ENCODE peak calls at places on chromosomes 1 and 21, in nine cellular contexts. One of them, this sample, is unnamed.
A peak's percentile ranks its signal among the peaks of the same experiment; 100 is the strongest.

GRCh38 chr21:45103966-45104520 is 29.7 kb downstream of the ADARB1 start:
- DNase-seq in smooth muscle cell of the brain vasculature: no peak
- DNase-seq in hippocampal formation: no peak
- DNase-seq in iris pigment epithelial cell: no peak
- DNase-seq in stimulated activated CD4-positive, alpha-beta T cell treated with anti-CD3 and anti-CD28 coated beads, Interleukin-2, amount 100 ng/mL, for 24 hours: no peak
- DNase-seq in neural crest cell: no peak
- DNase-seq in Calu3: no peak
- DNase-seq in fibroblast of the aortic adventitia: no peak
- DNase-seq in germinal center: peak; percentile 46
- DNase-seq in this sample: no peak

GRCh38 chr1:182587087-182587486 is 2.0 kb downstream of the RNASEL start:
- DNase-seq in fibroblast of the aortic adventitia: no peak
- DNase-seq in stimulated activated CD4-positive, alpha-beta T cell treated with anti-CD3 and anti-CD28 coated beads, Interleukin-2, amount 100 ng/mL, for 24 hours: no peak
- DNase-seq in Calu3: no peak
- DNase-seq in neural crest cell: no peak
- DNase-seq in smooth muscle cell of the brain vasculature: no peak
- DNase-seq in hippocampal formation: no peak
- DNase-seq in iris pigment epithelial cell: no peak
- DNase-seq in germinal center: no peak
- DNase-seq in this sample: no peak

GRCh38 chr1:10432910-10433785 is 2.9 kb downstream of the CENPS start:
- DNase-seq in Calu3: no peak
- DNase-seq in germinal center: no peak
- DNase-seq in neural crest cell: no peak
- DNase-seq in hippocampal formation: no peak
- DNase-seq in iris pigment epithelial cell: no peak
- DNase-seq in fibroblast of the aortic adventitia: no peak
- DNase-seq in stimulated activated CD4-positive, alpha-beta T cell treated with anti-CD3 and anti-CD28 coated beads, Interleukin-2, amount 100 ng/mL, for 24 hours: no peak
- DNase-seq in smooth muscle cell of the brain vasculature: no peak
- DNase-seq in this sample: no peak

GRCh38 chr1:18670267-18670910 is 39.7 kb downstream of the PAX7 start:
- DNase-seq in fibroblast of the aortic adventitia: no peak
- DNase-seq in stimulated activated CD4-positive, alpha-beta T cell treated with anti-CD3 and anti-CD28 coated beads, Interleukin-2, amount 100 ng/mL, for 24 hours: no peak
- DNase-seq in germinal center: no peak
- DNase-seq in hippocampal formation: no peak
- DNase-seq in iris pigment epithelial cell: no peak
- DNase-seq in neural crest cell: no peak
- DNase-seq in Calu3: no peak
- DNase-seq in smooth muscle cell of the brain vasculature: no peak
- DNase-seq in this sample: no peak

GRCh38 chr1:159141584-159142518 is 29.6 kb upstream of the CADM3 start:
- DNase-seq in germinal center: no peak
- DNase-seq in neural crest cell: no peak
- DNase-seq in fibroblast of the aortic adventitia: peak; percentile 66
- DNase-seq in stimulated activated CD4-positive, alpha-beta T cell treated with anti-CD3 and anti-CD28 coated beads, Interleukin-2, amount 100 ng/mL, for 24 hours: peak; percentile 4
- DNase-seq in smooth muscle cell of the brain vasculature: no peak
- DNase-seq in Calu3: no peak
- DNase-seq in iris pigment epithelial cell: peak; percentile 63
- DNase-seq in hippocampal formation: peak; percentile 26
- DNase-seq in this sample: no peak

GRCh38 chr1:3465091-3465934 is 10.8 kb downstream of the ARHGEF16 start:
- DNase-seq in germinal center: no peak
- DNase-seq in stimulated activated CD4-positive, alpha-beta T cell treated with anti-CD3 and anti-CD28 coated beads, Interleukin-2, amount 100 ng/mL, for 24 hours: no peak
- DNase-seq in smooth muscle cell of the brain vasculature: no peak
- DNase-seq in fibroblast of the aortic adventitia: no peak
- DNase-seq in neural crest cell: no peak
- DNase-seq in hippocampal formation: no peak
- DNase-seq in iris pigment epithelial cell: no peak
- DNase-seq in Calu3: no peak
- DNase-seq in this sample: no peak

GRCh38 chr1:247111259-247111635 is 7.1 kb upstream of the ZNF669 start:
- DNase-seq in Calu3: peak; percentile 28
- DNase-seq in hippocampal formation: peak; percentile 5
- DNase-seq in fibroblast of the aortic adventitia: no peak
- DNase-seq in stimulated activated CD4-positive, alpha-beta T cell treated with anti-CD3 and anti-CD28 coated beads, Interleukin-2, amount 100 ng/mL, for 24 hours: no peak
- DNase-seq in smooth muscle cell of the brain vasculature: no peak
- DNase-seq in iris pigment epithelial cell: no peak
- DNase-seq in germinal center: peak; percentile 26
- DNase-seq in neural crest cell: no peak
- DNase-seq in this sample: no peak

GRCh38 chr1:186925881-186926676 is 97.3 kb downstream of the PLA2G4A start:
- DNase-seq in iris pigment epithelial cell: peak; percentile 29
- DNase-seq in smooth muscle cell of the brain vasculature: no peak
- DNase-seq in fibroblast of the aortic adventitia: peak; percentile 79
- DNase-seq in germinal center: no peak
- DNase-seq in stimulated activated CD4-positive, alpha-beta T cell treated with anti-CD3 and anti-CD28 coated beads, Interleukin-2, amount 100 ng/mL, for 24 hours: no peak
- DNase-seq in Calu3: no peak
- DNase-seq in neural crest cell: no peak
- DNase-seq in hippocampal formation: no peak
- DNase-seq in this sample: no peak

GRCh38 chr1:84363019-84363418 is 35.3 kb upstream of the DNASE2B start:
- DNase-seq in Calu3: no peak
- DNase-seq in hippocampal formation: no peak
- DNase-seq in stimulated activated CD4-positive, alpha-beta T cell treated with anti-CD3 and anti-CD28 coated beads, Interleukin-2, amount 100 ng/mL, for 24 hours: no peak
- DNase-seq in neural crest cell: no peak
- DNase-seq in smooth muscle cell of the brain vasculature: no peak
- DNase-seq in germinal center: no peak
- DNase-seq in iris pigment epithelial cell: no peak
- DNase-seq in fibroblast of the aortic adventitia: no peak
- DNase-seq in this sample: no peak

GRCh38 chr1:172662464-172663109 is 3.7 kb downstream of the FASLG start:
- DNase-seq in stimulated activated CD4-positive, alpha-beta T cell treated with anti-CD3 and anti-CD28 coated beads, Interleukin-2, amount 100 ng/mL, for 24 hours: peak; percentile 90
- DNase-seq in Calu3: peak; percentile 67
- DNase-seq in hippocampal formation: no peak
- DNase-seq in iris pigment epithelial cell: peak; percentile 96
- DNase-seq in germinal center: peak; percentile 19
- DNase-seq in smooth muscle cell of the brain vasculature: peak; percentile 29
- DNase-seq in neural crest cell: no peak
- DNase-seq in fibroblast of the aortic adventitia: no peak
- DNase-seq in this sample: no peak

GRCh38 chr1:18066576-18066975 is 41.0 kb upstream of the IGSF21 start:
- DNase-seq in iris pigment epithelial cell: no peak
- DNase-seq in neural crest cell: no peak
- DNase-seq in smooth muscle cell of the brain vasculature: no peak
- DNase-seq in Calu3: no peak
- DNase-seq in fibroblast of the aortic adventitia: no peak
- DNase-seq in stimulated activated CD4-positive, alpha-beta T cell treated with anti-CD3 and anti-CD28 coated beads, Interleukin-2, amount 100 ng/mL, for 24 hours: no peak
- DNase-seq in hippocampal formation: no peak
- DNase-seq in germinal center: no peak
- DNase-seq in this sample: no peak

This sample was measured in left lobe of liver.